ENCODE peak calls at places on chromosomes 1 and 21, in eight cellular contexts. One of them, this sample, is unnamed.

GRCh38 chr1:108049083-108049819 is 84.3 kb upstream of the VAV3 start:
- DNase-seq in GM12865: peak
- DNase-seq in uterus: no peak
- DNase-seq in A549: peak
- DNase-seq in stomach: no peak
- DNase-seq in fibroblast of mammary gland: peak
- DNase-seq in retinal pigment epithelial cell: no peak
- DNase-seq in lower lobe of right lung: peak
- DNase-seq in this sample: peak

GRCh38 chr1:180926164-180926981 is 13.7 kb downstream of the KIAA1614 start:
- DNase-seq in GM12865: no peak
- DNase-seq in uterus: peak
- DNase-seq in A549: no peak
- DNase-seq in stomach: no peak
- DNase-seq in fibroblast of mammary gland: peak
- DNase-seq in retinal pigment epithelial cell: peak
- DNase-seq in lower lobe of right lung: no peak
- DNase-seq in this sample: peak

GRCh38 chr1:47522890-47523811 is 85.3 kb downstream of the FOXD2 start:
- DNase-seq in GM12865: no peak
- DNase-seq in uterus: no peak
- DNase-seq in A549: no peak
- DNase-seq in stomach: no peak
- DNase-seq in fibroblast of mammary gland: no peak
- DNase-seq in retinal pigment epithelial cell: no peak
- DNase-seq in lower lobe of right lung: no peak
- DNase-seq in this sample: no peak

GRCh38 chr1:16905112-16905855 is 9.5 kb downstream of the RNU1-2 start:
- DNase-seq in GM12865: peak
- DNase-seq in uterus: no peak
- DNase-seq in A549: peak
- DNase-seq in stomach: no peak
- DNase-seq in fibroblast of mammary gland: peak
- DNase-seq in retinal pigment epithelial cell: peak
- DNase-seq in lower lobe of right lung: no peak
- DNase-seq in this sample: peak

GRCh38 chr1:198165927-198166647 is 9.3 kb downstream of the NEK7 start:
- DNase-seq in GM12865: no peak
- DNase-seq in uterus: no peak
- DNase-seq in A549: no peak
- DNase-seq in stomach: no peak
- DNase-seq in fibroblast of mammary gland: peak
- DNase-seq in retinal pigment epithelial cell: no peak
- DNase-seq in lower lobe of right lung: no peak
- DNase-seq in this sample: no peak

GRCh38 chr21:33949516-33950424 is 34.2 kb upstream of the ATP5PO start:
- DNase-seq in GM12865: peak
- DNase-seq in uterus: no peak
- DNase-seq in A549: no peak
- DNase-seq in stomach: no peak
- DNase-seq in fibroblast of mammary gland: no peak
- DNase-seq in retinal pigment epithelial cell: no peak
- DNase-seq in lower lobe of right lung: no peak
- DNase-seq in this sample: no peak

GRCh38 chr1:82492168-82492567 is 691.4 kb downstream of the ADGRL2 start:
- DNase-seq in GM12865: no peak
- DNase-seq in uterus: no peak
- DNase-seq in A549: no peak
- DNase-seq in stomach: no peak
- DNase-seq in fibroblast of mammary gland: no peak
- DNase-seq in retinal pigment epithelial cell: no peak
- DNase-seq in lower lobe of right lung: no peak
- DNase-seq in this sample: no peak

GRCh38 chr1:87243573-87243972 is 85.1 kb upstream of the LMO4 start:
- DNase-seq in GM12865: no peak
- DNase-seq in uterus: no peak
- DNase-seq in A549: no peak
- DNase-seq in stomach: no peak
- DNase-seq in fibroblast of mammary gland: peak
- DNase-seq in retinal pigment epithelial cell: no peak
- DNase-seq in lower lobe of right lung: no peak
- DNase-seq in this sample: peak

GRCh38 chr1:4605158-4605557 is 49.3 kb upstream of the AJAP1 start:
- DNase-seq in GM12865: no peak
- DNase-seq in uterus: no peak
- DNase-seq in A549: no peak
- DNase-seq in stomach: no peak
- DNase-seq in fibroblast of mammary gland: no peak
- DNase-seq in retinal pigment epithelial cell: no peak
- DNase-seq in lower lobe of right lung: no peak
- DNase-seq in this sample: no peak

GRCh38 chr1:183223467-183223866 is 37.4 kb downstream of the LAMC2 start:
- DNase-seq in GM12865: no peak
- DNase-seq in uterus: no peak
- DNase-seq in A549: no peak
- DNase-seq in stomach: no peak
- DNase-seq in fibroblast of mammary gland: no peak
- DNase-seq in retinal pigment epithelial cell: no peak
- DNase-seq in lower lobe of right lung: no peak
- DNase-seq in this sample: peak

GRCh38 chr1:206453111-206453510 is 17.2 kb upstream of the IKBKE start:
- DNase-seq in GM12865: no peak
- DNase-seq in uterus: no peak
- DNase-seq in A549: no peak
- DNase-seq in stomach: no peak
- DNase-seq in fibroblast of mammary gland: no peak
- DNase-seq in retinal pigment epithelial cell: no peak
- DNase-seq in lower lobe of right lung: no peak
- DNase-seq in this sample: no peak

GRCh38 chr21:35512321-35512720 is 463.2 kb upstream of the RUNX1 start:
- DNase-seq in GM12865: no peak
- DNase-seq in uterus: no peak
- DNase-seq in A549: no peak
- DNase-seq in stomach: no peak
- DNase-seq in fibroblast of mammary gland: peak
- DNase-seq in retinal pigment epithelial cell: no peak
- DNase-seq in lower lobe of right lung: no peak
- DNase-seq in this sample: no peak

DNA sequence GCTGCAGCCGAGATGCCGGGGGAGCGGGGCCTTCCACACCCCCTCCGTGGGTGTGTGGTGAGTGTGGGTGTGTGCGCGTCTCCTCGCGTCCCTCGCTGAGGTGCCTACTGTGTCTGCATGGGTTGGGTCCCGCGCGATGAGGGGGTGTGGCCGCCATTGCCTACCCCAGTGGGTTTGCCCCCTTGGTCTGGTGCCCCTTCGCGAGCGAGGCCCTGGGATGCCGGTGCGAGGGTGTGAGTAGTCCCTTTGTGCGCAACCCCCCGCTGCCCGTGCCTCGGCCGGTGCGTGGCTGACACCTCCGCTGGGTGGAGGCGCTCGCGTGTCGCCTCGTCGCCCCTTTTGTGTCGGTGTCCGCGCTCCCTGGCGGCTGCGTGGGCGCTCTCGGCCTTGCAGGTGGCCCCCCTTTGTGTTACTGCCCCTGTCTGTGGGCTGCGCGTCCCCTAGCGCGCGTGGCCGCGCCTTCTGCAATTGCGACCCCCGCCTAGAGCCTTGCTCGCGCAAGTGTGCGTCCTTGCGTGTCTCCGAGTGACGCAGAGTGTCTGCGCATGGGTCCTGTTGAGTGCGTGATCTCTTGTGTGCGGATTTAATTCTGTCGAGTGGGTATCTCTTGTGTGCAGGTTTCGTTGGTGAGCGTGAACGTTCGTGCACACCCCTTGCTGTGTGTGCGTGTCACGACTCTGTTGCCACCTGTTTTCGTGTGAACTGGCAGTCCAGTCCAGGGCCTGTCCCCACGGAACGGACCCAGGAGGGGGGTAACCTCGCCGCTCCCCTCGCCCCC is 552 bp downstream of the TTC3 start:
- DNase-seq in GM12865: peak
- DNase-seq in uterus: no peak
- DNase-seq in A549: peak
- DNase-seq in stomach: peak
- DNase-seq in fibroblast of mammary gland: peak
- DNase-seq in retinal pigment epithelial cell: no peak
- DNase-seq in lower lobe of right lung: peak
- DNase-seq in this sample: peak
- TF ChIP-seq CTCF in GM12865: peak
- TF ChIP-seq CTCF in uterus: peak
- TF ChIP-seq CTCF in A549: no peak
- TF ChIP-seq CTCF in stomach: no peak
- TF ChIP-seq CTCF in fibroblast of mammary gland: no peak
- TF ChIP-seq CTCF in retinal pigment epithelial cell: no peak
- TF ChIP-seq CTCF in lower lobe of right lung: no peak
- TF ChIP-seq CTCF in this sample: no peak

GRCh38 chr1:228006793-228007053 is at the start of gene WNT3A:
- DNase-seq in GM12865: no peak
- DNase-seq in uterus: no peak
- DNase-seq in A549: no peak
- DNase-seq in stomach: no peak
- DNase-seq in fibroblast of mammary gland: no peak
- DNase-seq in retinal pigment epithelial cell: no peak
- DNase-seq in lower lobe of right lung: no peak
- DNase-seq in this sample: no peak
- H3K4me3 ChIP-seq in GM12865: no peak
- H3K4me3 ChIP-seq in uterus: no peak
- H3K4me3 ChIP-seq in A549: peak
- H3K4me3 ChIP-seq in stomach: peak
- H3K4me3 ChIP-seq in fibroblast of mammary gland: no peak
- H3K4me3 ChIP-seq in retinal pigment epithelial cell: no peak
- H3K4me3 ChIP-seq in lower lobe of right lung: peak
- H3K4me3 ChIP-seq in this sample: no peak

DNA sequence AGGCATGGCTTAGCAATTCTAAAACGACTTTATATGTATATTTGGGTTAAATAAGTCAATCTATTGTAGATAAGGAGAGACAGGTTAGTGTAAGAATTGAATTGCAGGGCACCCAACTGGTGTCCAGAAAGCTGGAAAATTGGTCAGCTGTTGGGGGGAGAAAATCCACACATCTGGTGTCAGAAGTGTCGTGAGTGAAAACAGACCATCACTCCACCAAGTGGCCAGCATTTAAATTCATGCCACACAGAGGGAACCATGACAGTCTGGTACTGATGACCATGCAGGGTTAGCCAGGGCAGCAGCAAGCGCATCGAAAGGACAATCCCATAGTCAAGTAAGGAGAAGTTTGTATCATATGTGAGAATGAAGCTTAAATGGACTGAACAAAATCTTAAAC is 11.7 kb downstream of the LAX1 start:
- DNase-seq in GM12865: no peak
- DNase-seq in uterus: no peak
- DNase-seq in A549: peak
- DNase-seq in stomach: no peak
- DNase-seq in fibroblast of mammary gland: no peak
- DNase-seq in retinal pigment epithelial cell: no peak
- DNase-seq in lower lobe of right lung: no peak
- DNase-seq in this sample: no peak
- TF ChIP-seq CTCF in GM12865: peak
- TF ChIP-seq CTCF in uterus: no peak
- TF ChIP-seq CTCF in A549: peak
- TF ChIP-seq CTCF in stomach: no peak
- TF ChIP-seq CTCF in fibroblast of mammary gland: peak
- TF ChIP-seq CTCF in retinal pigment epithelial cell: no peak
- TF ChIP-seq CTCF in lower lobe of right lung: no peak
- TF ChIP-seq CTCF in this sample: peak

DNA sequence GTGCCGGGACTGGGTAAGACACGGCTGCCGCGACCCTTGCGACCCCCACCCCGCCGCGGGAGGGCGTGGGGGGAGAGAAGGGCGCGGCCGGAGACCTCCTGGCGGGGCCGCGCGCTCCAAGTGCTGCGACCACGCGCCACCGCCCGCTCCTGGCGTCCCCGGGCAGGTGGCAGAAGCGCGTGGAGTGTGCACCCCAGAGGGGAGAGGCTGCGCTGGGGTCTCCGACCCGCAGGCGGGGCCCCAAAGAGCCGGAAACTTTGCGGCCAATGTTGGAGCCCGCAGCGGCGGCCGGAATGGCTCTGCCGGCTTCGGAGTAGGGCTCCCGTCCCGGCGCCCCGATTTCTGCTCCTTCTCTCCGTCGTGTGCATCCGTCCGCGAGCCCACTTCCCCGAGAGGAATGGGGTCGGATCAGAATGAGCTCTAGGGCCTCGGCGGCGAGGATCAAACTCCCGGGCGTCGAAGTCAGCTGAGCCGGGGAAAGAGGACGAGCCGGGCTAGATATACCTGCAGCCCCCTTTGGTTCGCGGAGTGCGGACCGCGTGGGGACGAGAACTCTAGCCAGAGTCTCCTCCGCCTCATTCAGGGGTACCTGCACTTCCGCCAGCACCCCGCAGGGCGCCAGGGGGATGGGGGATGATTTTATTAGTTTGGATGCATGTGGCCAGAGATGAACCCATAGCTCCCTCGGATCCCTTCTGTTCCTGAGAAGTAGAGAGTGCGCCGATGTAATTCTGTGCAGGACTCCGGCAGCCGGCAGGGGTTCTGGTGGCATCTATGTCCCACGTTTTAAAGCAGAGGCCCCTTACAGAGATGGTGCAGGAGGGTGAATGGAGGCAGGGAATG is 751 bp downstream of the STUM start:
- DNase-seq in GM12865: no peak
- DNase-seq in uterus: peak
- DNase-seq in A549: no peak
- DNase-seq in stomach: no peak
- DNase-seq in fibroblast of mammary gland: no peak
- DNase-seq in retinal pigment epithelial cell: no peak
- DNase-seq in lower lobe of right lung: no peak
- DNase-seq in this sample: no peak
- H3K4me3 ChIP-seq in GM12865: no peak
- H3K4me3 ChIP-seq in uterus: peak
- H3K4me3 ChIP-seq in A549: peak
- H3K4me3 ChIP-seq in stomach: peak
- H3K4me3 ChIP-seq in fibroblast of mammary gland: no peak
- H3K4me3 ChIP-seq in retinal pigment epithelial cell: peak
- H3K4me3 ChIP-seq in lower lobe of right lung: peak
- H3K4me3 ChIP-seq in this sample: no peak

This sample was measured in astrocyte of the spinal cord.